ENCODE peak calls at places on chromosomes 12 and 14, in five cellular contexts. X is small intestine; N is naive thymus-derived CD4-positive, alpha-beta T cell; S is CD4-positive, alpha-beta memory T cell; A is GM12878. G is an unnamed sample.

GRCh38 chr12:10220398-10221077 is 7.9 kb downstream of the GABARAPL1 start:
- DNase-seq in X (no peak), N (no peak), S (no peak), A (no peak), G (peak; percentile 84)

GRCh38 chr12:48979602-48980388 is 1.7 kb downstream of the WNT1 start:
- DNase-seq in X (peak; percentile 41), N (peak; percentile 44), S (peak; percentile 61), A (no peak), G (peak; percentile 76)

GRCh38 chr14:19828314-19828713 is 24.7 kb downstream of the OR4N2 start:
- DNase-seq in X (no peak), N (no peak), S (no peak), A (no peak), G (no peak)

GRCh38 chr14:105865904-105866840 is 339.8 kb downstream of the TMEM121 start:
- DNase-seq in X (no peak), N (no peak), S (no peak), A (no peak), G (peak; percentile 53)

GRCh38 chr14:58200480-58200841 is 512 bp downstream of the ACTR10 start:
- DNase-seq in X (no peak), N (no peak), S (no peak), A (no peak), G (no peak)

GRCh38 chr12:64181504-64182291 is 40.4 kb downstream of the KICS2 start:
- DNase-seq in X (peak; percentile 66), N (no peak), S (no peak), A (no peak), G (peak; percentile 52)

GRCh38 chr12:117356048-117356447 is 5.4 kb downstream of the NOS1 start:
- DNase-seq in X (no peak), N (no peak), S (no peak), A (no peak), G (no peak)

GRCh38 chr12:117587646-117588287 is 226.3 kb upstream of the NOS1 start:
- DNase-seq in X (peak; percentile 49), N (no peak), S (peak; percentile 10), A (no peak), G (peak; percentile 32)

GRCh38 chr12:56029666-56030293 is 8.9 kb downstream of the IKZF4 start:
- DNase-seq in X (peak; percentile 67), N (peak; percentile 59), S (peak; percentile 48), A (no peak), G (no peak)

GRCh38 chr14:76710093-76711010 is 50.9 kb upstream of the VASH1 start:
- DNase-seq in X (peak; percentile 39), N (peak; percentile 44), S (peak; percentile 28), A (no peak), G (no peak)

GRCh38 chr12:122874081-122874480 is 21.8 kb downstream of the VPS37B start:
- DNase-seq in X (no peak), N (peak; percentile 69), S (peak; percentile 49), A (no peak), G (no peak)

GRCh38 chr12:122875590-122876220 is 20.2 kb downstream of the VPS37B start:
- DNase-seq in X (no peak), N (no peak), S (no peak), A (peak; percentile 70), G (no peak)

GRCh38 chr12:122873540-122873939 is 22.4 kb downstream of the VPS37B start:
- DNase-seq in X (no peak), N (no peak), S (no peak), A (no peak), G (no peak)

GRCh38 chr12:122878780-122879612 is 16.9 kb downstream of the VPS37B start:
- DNase-seq in X (no peak), N (no peak), S (no peak), A (no peak), G (no peak)

DNA sequence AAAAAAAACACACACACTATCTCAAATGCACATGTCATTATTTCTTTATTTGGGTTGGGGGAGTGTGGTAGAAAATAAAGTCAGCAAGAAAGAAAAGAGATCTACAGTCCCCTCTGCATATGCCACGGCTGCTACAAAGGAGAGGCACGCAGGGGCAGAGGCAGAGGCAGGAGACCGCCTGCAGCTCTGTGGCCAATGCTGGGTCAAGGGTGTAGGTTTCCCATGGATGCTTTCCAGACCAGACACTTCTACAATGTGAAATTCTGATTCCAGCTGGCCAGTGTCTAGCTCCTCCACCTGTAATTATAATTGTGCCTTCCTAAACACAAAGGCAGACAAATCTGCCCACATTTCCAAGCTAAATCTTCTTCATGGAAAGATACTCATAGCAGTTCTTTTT is 19.2 kb downstream of the VPS37B start:
- DNase-seq in X (no peak), N (no peak), S (no peak), A (no peak), G (no peak)
- H3K4me1 ChIP-seq in X (peaks cover 25% of the 10 kb centered on the region), N (peaks cover 40% of the 10 kb centered on the region), S (peaks cover 94% of the 10 kb centered on the region), A (peaks cover 38% of the 10 kb centered on the region), G (peaks cover 40% of the 10 kb centered on the region)

GRCh38 chr14:68961781-68962584 is 17.1 kb downstream of the ACTN1 start:
- DNase-seq in X (no peak), N (no peak), S (no peak), A (no peak), G (no peak)
- H3K4me1 ChIP-seq in X (peaks cover 23% of the 10 kb centered on the region), N (no peaks in the 10 kb centered on the region), S (peaks cover 33% of the 10 kb centered on the region), A (peaks cover 8% of the 10 kb centered on the region), G (peaks cover 43% of the 10 kb centered on the region)

GRCh38 chr14:95832012-95832411 is 44.6 kb upstream of the TUNAR start:
- DNase-seq in X (no peak), N (no peak), S (no peak), A (no peak), G (no peak)
- H3K4me1 ChIP-seq in X (no peaks in the 10 kb centered on the region), N (no peaks in the 10 kb centered on the region), S (no peaks in the 10 kb centered on the region), A (no peaks in the 10 kb centered on the region), G (no peaks in the 10 kb centered on the region)

GRCh38 chr12:24907464-24907863 is 41.4 kb downstream of the BCAT1 start:
- DNase-seq in X (no peak), N (no peak), S (no peak), A (no peak), G (no peak)

GRCh38 chr12:24903305-24904088 is 45.4 kb downstream of the BCAT1 start:
- DNase-seq in X (no peak), N (no peak), S (no peak), A (no peak), G (no peak)

GRCh38 chr12:24902521-24903304 is 46.2 kb downstream of the BCAT1 start:
- DNase-seq in X (no peak), N (peak; percentile 5), S (no peak), A (no peak), G (peak; percentile 60)

GRCh38 chr12:24905431-24905830 is 43.5 kb downstream of the BCAT1 start:
- DNase-seq in X (no peak), N (no peak), S (no peak), A (no peak), G (no peak)

DNA sequence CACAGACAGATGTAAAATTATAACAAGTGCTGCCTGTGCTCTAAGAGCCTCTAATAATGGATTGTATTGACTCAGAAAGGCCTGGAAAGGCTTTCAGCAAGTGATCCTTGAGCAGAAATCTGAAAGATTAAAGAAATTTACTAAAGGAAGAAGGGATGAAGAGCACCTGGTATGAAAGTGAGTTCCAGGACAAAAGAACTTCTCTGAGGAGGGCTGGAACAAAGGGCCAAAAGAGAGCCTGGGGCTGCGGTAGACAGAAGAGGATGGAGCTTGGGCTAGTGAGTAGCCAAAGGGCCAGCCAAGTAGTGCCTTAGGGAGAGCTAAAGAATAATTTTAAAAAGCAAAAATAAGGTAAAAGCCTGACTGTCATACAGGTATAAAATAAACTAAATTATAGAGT is 44.0 kb downstream of the BCAT1 start:
- DNase-seq in X (no peak), N (no peak), S (no peak), A (no peak), G (no peak)
- H3K4me1 ChIP-seq in X (no peaks in the 10 kb centered on the region), N (no peaks in the 10 kb centered on the region), S (peaks cover 24% of the 10 kb centered on the region), A (peaks cover 20% of the 10 kb centered on the region), G (no peaks in the 10 kb centered on the region)

DNA sequence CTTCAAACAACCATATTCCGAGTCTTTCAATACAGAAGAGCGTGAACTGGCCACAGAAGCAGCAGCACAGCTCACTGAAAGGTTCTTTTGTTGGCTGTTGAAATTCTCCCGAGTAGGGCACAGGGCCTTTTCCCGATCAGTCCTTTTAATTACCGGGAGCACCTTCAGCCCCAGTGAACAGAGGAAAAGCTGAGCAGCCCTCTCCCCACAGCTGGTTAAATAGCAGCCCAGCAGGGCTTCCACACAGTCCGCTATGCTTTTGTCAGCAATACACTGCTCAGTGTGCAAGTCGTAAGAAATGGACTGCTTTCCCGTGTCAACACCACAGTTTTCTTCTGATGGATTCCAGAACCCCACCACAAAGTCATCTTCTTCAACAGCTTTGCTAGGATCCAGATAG is 61.3 kb downstream of the DICER1 start:
- DNase-seq in X (no peak), N (no peak), S (no peak), A (no peak), G (no peak)
- H3K4me1 ChIP-seq in X (no peaks in the 10 kb centered on the region), N (no peaks in the 10 kb centered on the region), S (no peaks in the 10 kb centered on the region), A (no peaks in the 10 kb centered on the region), G (peaks cover 2% of the 10 kb centered on the region)

G was measured in right cardiac atrium.